ENCODE peak calls at places on chromosomes 2 and 18, in five cellular contexts. One of them, this sample, is unnamed.

GRCh38 chr2:45390433-45390832 is 220.6 kb downstream of the SRBD1 start:
- DNase-seq in heart left ventricle: no peak
- DNase-seq in fibroblast of the aortic adventitia: no peak
- DNase-seq in lower leg skin: no peak
- DNase-seq in psoas muscle: no peak
- DNase-seq in this sample: no peak

GRCh38 chr2:216551234-216551633 is 52.6 kb downstream of the RPL37A start:
- DNase-seq in psoas muscle: no peak
- DNase-seq in lower leg skin: no peak
- DNase-seq in fibroblast of the aortic adventitia: peak
- DNase-seq in heart left ventricle: no peak
- DNase-seq in this sample: peak

GRCh38 chr2:62858231-62858832 is 152.8 kb downstream of the EHBP1 start:
- DNase-seq in psoas muscle: no peak
- DNase-seq in fibroblast of the aortic adventitia: no peak
- DNase-seq in lower leg skin: no peak
- DNase-seq in heart left ventricle: no peak
- DNase-seq in this sample: no peak

GRCh38 chr2:173983414-173983871 is 18.3 kb upstream of the SP3 start:
- DNase-seq in psoas muscle: no peak
- DNase-seq in heart left ventricle: no peak
- DNase-seq in lower leg skin: no peak
- DNase-seq in fibroblast of the aortic adventitia: peak
- DNase-seq in this sample: peak

GRCh38 chr2:69149631-69150215 is 136.7 kb downstream of the ANTXR1 start:
- DNase-seq in heart left ventricle: peak
- DNase-seq in fibroblast of the aortic adventitia: peak
- DNase-seq in lower leg skin: no peak
- DNase-seq in psoas muscle: peak
- DNase-seq in this sample: peak

GRCh38 chr2:231924889-231925275 is 1.3 kb downstream of the NPPC start:
- DNase-seq in fibroblast of the aortic adventitia: no peak
- DNase-seq in heart left ventricle: no peak
- DNase-seq in psoas muscle: no peak
- DNase-seq in lower leg skin: no peak
- DNase-seq in this sample: no peak

GRCh38 chr2:225074366-225074765 is 32.1 kb upstream of the DOCK10 start:
- DNase-seq in heart left ventricle: no peak
- DNase-seq in fibroblast of the aortic adventitia: peak
- DNase-seq in lower leg skin: no peak
- DNase-seq in psoas muscle: no peak
- DNase-seq in this sample: peak

GRCh38 chr2:230627806-230628724 is 84.6 kb upstream of the CAB39 start:
- DNase-seq in fibroblast of the aortic adventitia: peak
- DNase-seq in heart left ventricle: no peak
- DNase-seq in lower leg skin: no peak
- DNase-seq in psoas muscle: no peak
- DNase-seq in this sample: peak

GRCh38 chr18:70555046-70555445 is 266.2 kb downstream of the SOCS6 start:
- DNase-seq in psoas muscle: no peak
- DNase-seq in fibroblast of the aortic adventitia: no peak
- DNase-seq in lower leg skin: no peak
- DNase-seq in heart left ventricle: no peak
- DNase-seq in this sample: no peak

GRCh38 chr2:191165190-191165643 is 14.4 kb upstream of the STAT4 start:
- DNase-seq in lower leg skin: no peak
- DNase-seq in fibroblast of the aortic adventitia: peak
- DNase-seq in psoas muscle: no peak
- DNase-seq in heart left ventricle: no peak
- DNase-seq in this sample: peak

GRCh38 chr2:176879596-176879995 is 333.0 kb upstream of the HNRNPA3 start:
- DNase-seq in heart left ventricle: no peak
- DNase-seq in fibroblast of the aortic adventitia: no peak
- DNase-seq in psoas muscle: no peak
- DNase-seq in lower leg skin: no peak
- DNase-seq in this sample: no peak

GRCh38 chr2:67215214-67215613 is 181.9 kb upstream of the ETAA1 start:
- DNase-seq in fibroblast of the aortic adventitia: peak
- DNase-seq in lower leg skin: no peak
- DNase-seq in psoas muscle: no peak
- DNase-seq in heart left ventricle: no peak
- DNase-seq in this sample: peak

GRCh38 chr2:27071990-27072830 is 756 bp upstream of the OST4 start:
- DNase-seq in heart left ventricle: peak
- DNase-seq in psoas muscle: peak
- DNase-seq in lower leg skin: no peak
- DNase-seq in fibroblast of the aortic adventitia: peak
- DNase-seq in this sample: peak

GRCh38 chr18:8933714-8934284 is 168.7 kb upstream of the NDUFV2 start:
- DNase-seq in heart left ventricle: no peak
- DNase-seq in lower leg skin: no peak
- DNase-seq in psoas muscle: no peak
- DNase-seq in fibroblast of the aortic adventitia: no peak
- DNase-seq in this sample: no peak

GRCh38 chr2:109655287-109655686 is 41.1 kb downstream of the SOWAHC start:
- DNase-seq in lower leg skin: no peak
- DNase-seq in heart left ventricle: no peak
- DNase-seq in fibroblast of the aortic adventitia: no peak
- DNase-seq in psoas muscle: no peak
- DNase-seq in this sample: no peak

GRCh38 chr2:158616480-158616879 is 159.7 kb downstream of the PKP4 start:
- DNase-seq in fibroblast of the aortic adventitia: no peak
- DNase-seq in psoas muscle: no peak
- DNase-seq in lower leg skin: no peak
- DNase-seq in heart left ventricle: no peak
- DNase-seq in this sample: no peak

GRCh38 chr2:224838335-224838734 is 122.2 kb upstream of the CCDC195 start:
- DNase-seq in lower leg skin: no peak
- DNase-seq in heart left ventricle: no peak
- DNase-seq in psoas muscle: no peak
- DNase-seq in fibroblast of the aortic adventitia: peak
- DNase-seq in this sample: peak

GRCh38 chr2:138182913-138183312 is 218.6 kb downstream of the HNMT start:
- DNase-seq in lower leg skin: no peak
- DNase-seq in heart left ventricle: no peak
- DNase-seq in psoas muscle: no peak
- DNase-seq in fibroblast of the aortic adventitia: peak
- DNase-seq in this sample: peak

GRCh38 chr2:30232027-30232800 is 880 bp downstream of the LBH start:
- DNase-seq in heart left ventricle: peak
- DNase-seq in fibroblast of the aortic adventitia: peak
- DNase-seq in psoas muscle: peak
- DNase-seq in lower leg skin: no peak
- DNase-seq in this sample: no peak

GRCh38 chr2:170886391-170886790 is 42.7 kb upstream of the GORASP2 start:
- DNase-seq in fibroblast of the aortic adventitia: peak
- DNase-seq in heart left ventricle: no peak
- DNase-seq in lower leg skin: no peak
- DNase-seq in psoas muscle: no peak
- DNase-seq in this sample: peak

GRCh38 chr2:110994250-110994961 is 126.3 kb upstream of the BCL2L11 start:
- DNase-seq in psoas muscle: no peak
- DNase-seq in lower leg skin: no peak
- DNase-seq in heart left ventricle: no peak
- DNase-seq in fibroblast of the aortic adventitia: peak
- DNase-seq in this sample: no peak

GRCh38 chr2:136117391-136117841 is 533 bp downstream of the CXCR4 start:
- DNase-seq in fibroblast of the aortic adventitia: peak
- DNase-seq in psoas muscle: peak
- DNase-seq in heart left ventricle: peak
- DNase-seq in lower leg skin: no peak
- DNase-seq in this sample: peak

GRCh38 chr2:10266133-10266620 is 36.5 kb upstream of the HPCAL1 start:
- DNase-seq in heart left ventricle: no peak
- DNase-seq in psoas muscle: peak
- DNase-seq in fibroblast of the aortic adventitia: peak
- DNase-seq in lower leg skin: no peak
- DNase-seq in this sample: peak

GRCh38 chr2:45067859-45068642 is 58.8 kb upstream of the SIX2 start:
- DNase-seq in fibroblast of the aortic adventitia: peak
- DNase-seq in lower leg skin: no peak
- DNase-seq in psoas muscle: peak
- DNase-seq in heart left ventricle: no peak
- DNase-seq in this sample: peak

GRCh38 chr2:238155761-238156694 is 2.7 kb upstream of the ERFE start:
- DNase-seq in psoas muscle: peak
- DNase-seq in fibroblast of the aortic adventitia: no peak
- DNase-seq in lower leg skin: no peak
- DNase-seq in heart left ventricle: no peak
- DNase-seq in this sample: peak

GRCh38 chr2:227221120-227221519 is 56.7 kb downstream of the COL4A3 start:
- DNase-seq in fibroblast of the aortic adventitia: no peak
- DNase-seq in lower leg skin: no peak
- DNase-seq in psoas muscle: no peak
- DNase-seq in heart left ventricle: no peak
- DNase-seq in this sample: no peak

GRCh38 chr2:5839563-5839962 is 147.4 kb downstream of the SOX11 start:
- DNase-seq in lower leg skin: no peak
- DNase-seq in heart left ventricle: no peak
- DNase-seq in psoas muscle: no peak
- DNase-seq in fibroblast of the aortic adventitia: no peak
- DNase-seq in this sample: no peak

GRCh38 chr18:35043207-35043606 is 2.0 kb downstream of the MAPRE2 start:
- DNase-seq in heart left ventricle: no peak
- DNase-seq in lower leg skin: no peak
- DNase-seq in fibroblast of the aortic adventitia: no peak
- DNase-seq in psoas muscle: no peak
- DNase-seq in this sample: no peak
- H3K4me3 ChIP-seq in heart left ventricle: peak
- H3K4me3 ChIP-seq in lower leg skin: no peak
- H3K4me3 ChIP-seq in fibroblast of the aortic adventitia: peak
- H3K4me3 ChIP-seq in psoas muscle: peak
- H3K4me3 ChIP-seq in this sample: peak

GRCh38 chr2:183752571-183752970 is 628.3 kb downstream of the NUP35 start:
- DNase-seq in heart left ventricle: no peak
- DNase-seq in psoas muscle: no peak
- DNase-seq in fibroblast of the aortic adventitia: no peak
- DNase-seq in lower leg skin: no peak
- DNase-seq in this sample: no peak
- TF ChIP-seq CTCF in heart left ventricle: no peak
- TF ChIP-seq CTCF in psoas muscle: no peak
- TF ChIP-seq CTCF in fibroblast of the aortic adventitia: no peak
- TF ChIP-seq CTCF in lower leg skin: no peak
- TF ChIP-seq CTCF in this sample: no peak

GRCh38 chr2:64731746-64732145 is 78.0 kb upstream of the SERTAD2 start:
- DNase-seq in lower leg skin: no peak
- DNase-seq in fibroblast of the aortic adventitia: no peak
- DNase-seq in psoas muscle: no peak
- DNase-seq in heart left ventricle: peak
- DNase-seq in this sample: no peak

GRCh38 chr2:64730551-64731305 is 77.0 kb upstream of the SERTAD2 start:
- DNase-seq in heart left ventricle: peak
- DNase-seq in psoas muscle: peak
- DNase-seq in fibroblast of the aortic adventitia: peak
- DNase-seq in lower leg skin: peak
- DNase-seq in this sample: peak

GRCh38 chr2:64732153-64732552 is 78.4 kb upstream of the SERTAD2 start:
- DNase-seq in fibroblast of the aortic adventitia: no peak
- DNase-seq in heart left ventricle: no peak
- DNase-seq in psoas muscle: no peak
- DNase-seq in lower leg skin: no peak
- DNase-seq in this sample: no peak

GRCh38 chr2:64727843-64728463 is 74.2 kb upstream of the SERTAD2 start:
- DNase-seq in psoas muscle: no peak
- DNase-seq in fibroblast of the aortic adventitia: no peak
- DNase-seq in heart left ventricle: no peak
- DNase-seq in lower leg skin: no peak
- DNase-seq in this sample: no peak

DNA sequence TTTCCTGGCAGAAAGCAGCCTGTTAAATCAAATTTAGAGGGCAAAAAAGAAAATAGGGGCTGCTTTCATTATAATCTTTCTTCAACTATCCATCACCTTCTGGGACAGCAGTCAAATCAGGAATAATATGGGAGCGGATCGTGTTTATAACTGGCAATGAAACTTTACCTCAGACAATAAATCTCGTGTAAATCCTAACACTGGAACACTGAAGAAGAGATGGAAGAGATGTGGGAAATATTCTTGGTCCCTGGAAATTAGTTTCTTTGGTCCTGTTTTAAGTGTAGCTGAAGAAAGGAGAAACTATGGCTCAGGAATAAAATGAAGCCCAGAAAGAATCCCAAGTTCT is 77.6 kb upstream of the SERTAD2 start:
- DNase-seq in heart left ventricle: no peak
- DNase-seq in fibroblast of the aortic adventitia: no peak
- DNase-seq in psoas muscle: no peak
- DNase-seq in lower leg skin: no peak
- DNase-seq in this sample: no peak
- H3K4me3 ChIP-seq in heart left ventricle: peak
- H3K4me3 ChIP-seq in fibroblast of the aortic adventitia: peak
- H3K4me3 ChIP-seq in psoas muscle: peak
- H3K4me3 ChIP-seq in lower leg skin: no peak
- H3K4me3 ChIP-seq in this sample: no peak

GRCh38 chr2:125318740-125319139 is 1293.7 kb downstream of the CNTNAP5 start:
- DNase-seq in fibroblast of the aortic adventitia: no peak
- DNase-seq in heart left ventricle: no peak
- DNase-seq in lower leg skin: no peak
- DNase-seq in psoas muscle: no peak
- DNase-seq in this sample: no peak

GRCh38 chr2:125312342-125312741 is 1287.3 kb downstream of the CNTNAP5 start:
- DNase-seq in psoas muscle: no peak
- DNase-seq in lower leg skin: no peak
- DNase-seq in heart left ventricle: no peak
- DNase-seq in fibroblast of the aortic adventitia: no peak
- DNase-seq in this sample: no peak

GRCh38 chr2:125310671-125311364 is 1285.7 kb downstream of the CNTNAP5 start:
- DNase-seq in fibroblast of the aortic adventitia: no peak
- DNase-seq in lower leg skin: no peak
- DNase-seq in psoas muscle: no peak
- DNase-seq in heart left ventricle: no peak
- DNase-seq in this sample: no peak

GRCh38 chr2:125313806-125314205 is 1288.7 kb downstream of the CNTNAP5 start:
- DNase-seq in heart left ventricle: no peak
- DNase-seq in fibroblast of the aortic adventitia: no peak
- DNase-seq in psoas muscle: no peak
- DNase-seq in lower leg skin: no peak
- DNase-seq in this sample: no peak
- TF ChIP-seq CTCF in heart left ventricle: no peak
- TF ChIP-seq CTCF in fibroblast of the aortic adventitia: no peak
- TF ChIP-seq CTCF in psoas muscle: no peak
- TF ChIP-seq CTCF in lower leg skin: no peak
- TF ChIP-seq CTCF in this sample: no peak

DNA sequence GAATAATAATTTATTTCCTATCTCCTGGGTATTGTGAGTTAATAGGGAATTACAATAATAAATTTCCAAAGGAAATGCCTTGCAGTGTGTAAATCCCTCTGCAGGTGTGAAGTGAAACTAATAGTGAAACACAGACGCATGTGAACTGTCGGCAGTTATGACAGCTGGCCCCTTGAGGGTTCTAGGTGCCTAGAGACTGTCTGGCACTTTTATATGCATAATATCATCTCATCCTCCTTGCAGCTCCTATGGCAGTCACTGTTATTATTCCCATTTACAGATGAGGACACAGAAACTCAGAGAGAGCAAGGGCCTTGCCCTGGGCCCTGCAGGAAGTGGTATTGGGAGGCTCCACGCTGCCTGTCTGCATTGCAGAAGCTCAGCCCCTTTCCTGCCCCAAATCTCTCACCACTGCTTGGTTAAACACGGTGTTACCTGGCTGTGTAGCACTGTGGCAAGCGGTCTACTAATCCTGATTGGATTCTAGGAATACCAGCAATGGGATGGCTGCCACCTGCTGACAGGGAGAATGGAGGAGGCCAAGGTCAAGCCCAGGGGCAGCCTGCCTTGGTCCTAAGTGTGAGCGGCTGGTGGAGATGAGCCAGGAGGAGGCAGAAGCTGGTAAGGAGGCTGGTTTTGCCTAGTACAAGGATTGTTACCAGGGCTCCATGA is 32.8 kb upstream of the ACKR3 start:
- DNase-seq in heart left ventricle: no peak
- DNase-seq in psoas muscle: no peak
- DNase-seq in lower leg skin: no peak
- DNase-seq in fibroblast of the aortic adventitia: no peak
- DNase-seq in this sample: no peak
- H3K4me3 ChIP-seq in heart left ventricle: no peak
- H3K4me3 ChIP-seq in psoas muscle: no peak
- H3K4me3 ChIP-seq in lower leg skin: no peak
- H3K4me3 ChIP-seq in fibroblast of the aortic adventitia: no peak
- H3K4me3 ChIP-seq in this sample: no peak

This sample was measured in fibroblast of pulmonary artery.